ENCODE peak calls at places on chromosomes 16 and 17, in eight cellular contexts. R is tibial nerve, E is breast epithelium, Z is heart left ventricle, D is Peyer's patch, H is NB4, I is A549, W is right lobe of liver. L is an unnamed sample.

GRCh38 chr16:54313789-54314188 is 27.2 kb upstream of the IRX3 start:
- DNase-seq in E (no peak), W (no peak), I (no peak), D (no peak), Z (no peak), H (no peak), R (no peak), L (no peak)

GRCh38 chr17:47686661-47687327 is 7.2 kb upstream of the TBKBP1 start:
- DNase-seq in E (no peak), R (no peak), W (no peak), Z (no peak), I (no peak), D (no peak), H (no peak), L (no peak)

GRCh38 chr17:50909765-50910661 is 43.9 kb upstream of the TOB1 start:
- DNase-seq in H (peak), R (no peak), I (no peak), Z (no peak), E (peak), D (no peak), W (peak), L (no peak)

GRCh38 chr16:56013962-56014552 is 138.9 kb upstream of the CES5A start:
- DNase-seq in R (no peak), W (peak), D (no peak), I (peak), E (no peak), H (peak), Z (peak), L (no peak)

GRCh38 chr17:78127240-78127887 is 1.2 kb downstream of the TMC6 start:
- DNase-seq in H (peak), D (peak), W (peak), I (no peak), Z (peak), E (peak), R (peak), L (no peak)

GRCh38 chr17:50692448-50693040 is 15.2 kb downstream of the ANKRD40 start:
- DNase-seq in R (no peak), Z (no peak), W (no peak), D (no peak), E (no peak), H (no peak), I (peak), L (no peak)

GRCh38 chr17:80187493-80187892 is 17.7 kb downstream of the CARD14 start:
- DNase-seq in D (peak), W (no peak), H (no peak), Z (peak), R (peak), E (peak), I (no peak), L (peak)

GRCh38 chr16:30867747-30868146 is 26.1 kb downstream of the BCL7C start:
- DNase-seq in W (no peak), E (no peak), D (no peak), I (peak), Z (no peak), H (peak), R (no peak), L (no peak)

GRCh38 chr16:48446534-48446920 is 61.3 kb upstream of the SIAH1 start:
- DNase-seq in Z (no peak), W (no peak), D (no peak), I (no peak), E (no peak), H (no peak), R (no peak), L (no peak)

GRCh38 chr16:55039931-55040330 is 109.3 kb downstream of the IRX5 start:
- DNase-seq in E (peak), R (no peak), H (no peak), D (no peak), I (no peak), W (no peak), Z (no peak), L (peak)

GRCh38 chr17:14409292-14409691 is 108.4 kb downstream of the HS3ST3B1 start:
- DNase-seq in Z (no peak), W (no peak), H (no peak), E (no peak), I (no peak), D (no peak), R (no peak), L (no peak)

GRCh38 chr16:69762843-69763556 is 868 bp downstream of the WWP2 start:
- DNase-seq in W (no peak), D (no peak), I (peak), Z (no peak), H (peak), E (no peak), R (no peak), L (no peak)

GRCh38 chr17:68784431-68784830 is 170.8 kb downstream of the ABCA8 start:
- DNase-seq in D (no peak), R (no peak), E (no peak), I (no peak), W (no peak), H (no peak), Z (no peak), L (no peak)

GRCh38 chr16:73166394-73166971 is 118.6 kb upstream of the ZFHX3 start:
- DNase-seq in Z (no peak), R (peak), H (peak), I (no peak), D (no peak), E (no peak), W (no peak), L (no peak)

GRCh38 chr17:59105852-59106462 is 723 bp downstream of the TRIM37 start:
- DNase-seq in R (peak), H (peak), W (peak), I (peak), Z (peak), D (peak), E (peak), L (peak)

GRCh38 chr16:69276143-69277115 is 34.7 kb upstream of the VPS4A start:
- DNase-seq in D (no peak), R (peak), Z (peak), E (peak), W (no peak), H (no peak), I (no peak), L (peak)

GRCh38 chr17:68389041-68389440 is 68.3 kb downstream of the WIPI1 start:
- DNase-seq in E (peak), I (no peak), W (no peak), D (no peak), R (no peak), H (no peak), Z (no peak), L (no peak)

GRCh38 chr17:81731271-81731670 is 19.2 kb downstream of the SLC25A10 start:
- DNase-seq in W (no peak), R (no peak), I (no peak), H (peak), Z (no peak), E (no peak), D (no peak), L (no peak)

GRCh38 chr16:89357460-89357859 is 132.9 kb downstream of the ANKRD11 start:
- DNase-seq in W (no peak), I (no peak), R (no peak), E (no peak), Z (peak), H (no peak), D (no peak), L (no peak)

GRCh38 chr16:12584488-12585233 is 219.0 kb downstream of the CPPED1 start:
- DNase-seq in E (no peak), W (no peak), I (no peak), D (peak), Z (no peak), R (no peak), H (no peak), L (no peak)

GRCh38 chr17:12899604-12900003 is 110.3 kb downstream of the ARHGAP44 start:
- DNase-seq in R (no peak), I (no peak), H (no peak), D (no peak), Z (no peak), W (no peak), E (no peak), L (no peak)

GRCh38 chr17:32558328-32558955 is 71.6 kb downstream of the CDK5R1 start:
- DNase-seq in H (no peak), D (no peak), I (no peak), R (no peak), W (no peak), Z (no peak), E (no peak), L (no peak)

GRCh38 chr17:31269597-31269996 is 27.4 kb downstream of the OMG start:
- DNase-seq in D (no peak), H (no peak), I (peak), R (no peak), E (no peak), Z (peak), W (no peak), L (no peak)

GRCh38 chr17:57461082-57461481 is 204.8 kb downstream of the MSI2 start:
- DNase-seq in Z (no peak), H (peak), E (no peak), D (no peak), I (no peak), W (no peak), R (no peak), L (no peak)

DNA sequence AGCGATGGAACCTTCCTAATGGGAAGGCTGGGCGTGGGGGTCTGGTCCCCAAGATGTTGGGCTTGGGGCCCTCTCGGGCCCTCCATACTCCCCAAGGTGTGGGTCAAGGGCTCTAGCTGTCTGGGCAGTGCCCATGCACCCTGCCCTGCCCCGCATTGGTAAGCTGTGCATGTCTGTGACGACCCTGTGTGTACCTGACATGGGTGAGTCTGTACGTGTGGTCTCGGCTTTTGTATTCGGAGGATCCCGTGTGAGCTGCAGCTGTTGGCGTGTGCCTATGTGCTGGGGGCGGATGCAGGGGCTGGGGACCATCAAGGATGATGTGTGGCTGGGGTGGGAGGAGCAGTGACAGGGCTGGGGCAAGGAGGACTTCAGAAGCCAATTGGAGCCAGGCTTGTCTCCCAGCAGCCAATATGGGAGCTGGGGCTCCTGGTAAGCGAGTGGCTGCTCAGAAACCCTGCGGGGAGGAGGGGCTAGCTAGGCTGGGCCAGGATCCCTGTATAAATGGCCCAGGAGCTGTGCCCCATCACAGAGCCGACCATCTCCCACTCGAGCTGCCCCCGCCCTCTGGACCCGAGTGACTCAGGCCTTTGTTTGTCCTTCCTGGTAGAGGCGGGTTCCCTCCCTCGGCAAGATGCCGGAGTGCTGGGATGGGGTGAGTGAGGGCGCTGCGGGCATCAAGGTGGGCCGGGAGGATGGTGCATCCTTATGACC is at the start of gene NDRG4:
- DNase-seq in Z (peak), D (peak), E (peak), I (peak), H (peak), R (no peak), W (no peak), L (peak)
- TF ChIP-seq POLR2A in Z (no peak), D (no peak), E (no peak), I (peak), H (no peak), R (no peak), W (no peak), L (no peak)

GRCh38 chr17:45050680-45051059 is 762 bp downstream of the DCAKD start:
- DNase-seq in E (no peak), I (peak), W (no peak), D (no peak), Z (no peak), H (peak), R (no peak), L (no peak)

GRCh38 chr17:45046536-45047125 is 4.8 kb downstream of the DCAKD start:
- DNase-seq in R (no peak), H (no peak), D (no peak), W (no peak), E (no peak), Z (no peak), I (peak), L (no peak)

GRCh38 chr17:45048795-45049563 is 2.5 kb downstream of the DCAKD start:
- DNase-seq in E (no peak), I (peak), Z (no peak), H (no peak), W (no peak), R (no peak), D (no peak), L (no peak)

GRCh38 chr17:45051060-45051719 is at the start of gene DCAKD:
- DNase-seq in I (peak), Z (peak), W (peak), D (peak), E (peak), H (peak), R (peak), L (peak)

DNA sequence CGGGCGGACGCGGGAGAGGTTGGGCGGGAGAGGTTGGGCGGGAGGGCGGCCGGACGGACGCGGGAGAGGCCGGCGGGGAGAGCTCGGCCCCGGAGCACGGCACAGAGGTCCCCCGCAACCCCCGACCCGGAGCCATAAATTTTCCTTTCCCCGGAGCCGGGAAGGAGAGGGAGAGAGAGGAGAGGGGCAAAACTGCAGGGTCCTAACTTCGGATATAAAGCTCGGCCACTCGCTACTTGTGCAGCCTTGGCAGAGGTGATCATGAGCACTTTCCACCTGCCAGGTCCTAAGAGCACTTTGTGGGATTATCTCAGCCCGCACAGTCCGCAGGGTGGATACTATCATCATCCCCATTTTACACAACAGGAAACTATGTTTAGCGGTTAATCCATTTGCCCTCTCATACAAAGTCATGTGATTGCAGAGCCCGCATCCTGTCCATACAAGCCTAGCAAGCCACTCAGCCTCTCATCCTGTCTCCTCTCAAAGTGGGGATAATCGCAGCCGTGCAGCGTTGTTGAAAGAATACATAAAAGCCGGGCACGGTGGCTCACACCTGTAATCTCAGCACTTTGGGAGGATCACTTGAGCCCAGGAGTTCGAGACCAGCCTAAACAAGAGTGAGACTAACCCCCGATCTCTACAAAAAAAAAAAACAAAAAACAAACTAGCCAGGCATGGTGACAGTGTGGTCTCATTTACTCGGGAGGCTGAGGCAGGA is 780 bp upstream of the DCAKD start:
- DNase-seq in E (no peak), H (peak), I (peak), D (peak), Z (peak), W (peak), R (peak), L (peak)
- TF ChIP-seq POLR2A in E (peak), H (no peak), I (peak), D (peak), Z (peak), W (peak), R (peak), L (no peak)

DNA sequence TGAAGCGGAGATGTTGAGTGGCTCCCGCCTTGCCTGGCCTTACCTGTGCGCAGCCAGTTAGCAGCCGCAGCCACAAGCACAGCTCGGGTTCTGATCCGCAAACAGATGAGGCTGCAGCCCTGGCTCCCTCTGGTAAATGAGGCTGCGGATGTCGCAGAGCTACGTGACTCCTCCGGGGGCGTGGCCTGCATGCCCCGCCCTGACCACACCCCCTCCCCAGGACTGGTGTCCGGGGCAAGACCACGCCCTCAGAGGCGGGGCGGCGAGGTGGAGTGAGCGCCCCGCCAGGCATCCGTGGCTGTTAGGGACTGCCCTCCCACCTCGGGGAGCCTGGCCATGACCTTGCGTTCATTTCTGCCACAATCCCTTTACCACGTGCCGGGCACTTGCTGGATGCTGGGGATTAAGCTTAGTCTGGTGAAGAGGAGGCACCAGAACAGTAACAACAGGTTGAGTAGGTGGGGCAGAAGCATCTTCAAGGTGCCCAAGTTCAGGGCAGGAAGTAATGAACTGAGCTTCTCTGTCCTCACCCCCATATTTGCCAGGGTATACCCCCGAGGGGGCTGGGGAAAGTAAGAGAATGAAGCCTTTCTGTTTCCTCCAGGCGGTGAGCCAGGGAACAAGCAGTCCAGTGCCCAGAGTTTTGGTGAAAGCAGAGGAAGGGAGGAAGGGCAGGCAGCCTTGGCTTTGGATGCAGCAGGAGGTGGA is at the start of gene ALDOC:
- DNase-seq in H (peak), Z (peak), W (peak), R (peak), E (peak), D (peak), I (peak), L (peak)
- TF ChIP-seq POLR2A in H (peak), Z (peak), W (peak), R (peak), E (peak), D (peak), I (no peak), L (no peak)

DNA sequence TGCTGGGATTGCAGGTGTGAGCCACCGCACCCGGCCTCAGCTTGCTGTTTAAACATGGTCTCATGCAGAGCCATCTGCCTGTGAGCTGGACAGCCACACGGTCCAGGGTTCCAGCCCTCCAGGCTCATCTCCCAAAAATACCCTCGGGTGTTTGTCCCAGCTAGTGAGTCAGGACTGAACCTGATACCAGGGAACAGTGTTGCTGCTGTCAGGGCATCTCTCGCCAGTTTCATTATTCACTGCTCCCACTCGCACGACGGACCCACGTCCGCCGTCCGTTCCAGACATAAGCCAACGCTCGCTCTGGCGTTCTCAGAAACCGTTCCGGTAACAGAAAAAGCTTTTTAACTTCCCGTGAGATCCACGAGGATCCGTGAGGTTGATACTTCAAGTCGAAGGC is 77.6 kb downstream of the NXN start:
- DNase-seq in R (no peak), H (no peak), D (no peak), Z (no peak), W (no peak), I (no peak), E (no peak), L (no peak)
- TF ChIP-seq POLR2A in R (no peak), H (no peak), D (no peak), Z (no peak), W (no peak), I (no peak), E (no peak), L (no peak)

GRCh38 chr16:22007509-22008214 is at the start of gene MOSMO:
- DNase-seq in W (peak), Z (peak), D (peak), R (peak), H (peak), E (peak), I (peak), L (peak)
- TF ChIP-seq POLR2A in W (peak), Z (peak), D (peak), R (peak), H (peak), E (no peak), I (peak), L (no peak)

GRCh38 chr17:75087558-75088453 is at the start of gene SLC16A5:
- DNase-seq in E (peak), R (peak), D (peak), H (peak), Z (peak), I (peak), W (peak), L (peak)
- TF ChIP-seq POLR2A in E (no peak), R (peak), D (peak), H (no peak), Z (peak), I (peak), W (no peak), L (no peak)

GRCh38 chr17:63476857-63477470 is at the start of gene ACE:
- DNase-seq in D (peak), H (peak), Z (peak), I (peak), E (no peak), W (no peak), R (no peak), L (no peak)
- TF ChIP-seq POLR2A in D (peak), H (no peak), Z (peak), I (no peak), E (no peak), W (no peak), R (no peak), L (no peak)

GRCh38 chr16:9155876-9156275 is 64.4 kb downstream of the HAPSTR1 start:
- DNase-seq in D (no peak), W (no peak), I (no peak), R (no peak), Z (no peak), H (no peak), E (no peak), L (no peak)
- TF ChIP-seq POLR2A in D (no peak), W (no peak), I (no peak), R (no peak), Z (no peak), H (no peak), E (no peak), L (no peak)

GRCh38 chr17:8630802-8631553 is 453 bp upstream of the MYH10 start:
- DNase-seq in E (peak), Z (peak), I (peak), D (peak), H (peak), W (peak), R (peak), L (peak)
- TF ChIP-seq POLR2A in E (no peak), Z (peak), I (peak), D (no peak), H (no peak), W (peak), R (peak), L (no peak)